ENCODE peak calls at places on chromosomes 3 and 15, in four cellular contexts. U is WERI-Rb-1, C is HCT116, N is ascending aorta. X is an unnamed sample. For H3K27me3, the result is how much of the 10 kb centered on the place peaks cover.

GRCh38 chr3:197367081-197367780 is 68.8 kb upstream of the DLG1 start:
- DNase-seq in U (peak), C (no peak), N (peak), X (no peak)

GRCh38 chr3:50138266-50139230 is 16.6 kb upstream of the SEMA3F start:
- DNase-seq in U (peak), N (no peak), C (no peak), X (no peak)

GRCh38 chr3:135326851-135327250 is 531.8 kb downstream of the EPHB1 start:
- DNase-seq in N (no peak), C (no peak), U (no peak), X (no peak)

GRCh38 chr3:156826896-156827882 is 1.0 kb downstream of the LEKR1 start:
- DNase-seq in N (no peak), U (no peak), C (no peak), X (no peak)

GRCh38 chr3:152121292-152121654 is 147.5 kb upstream of the MBNL1 start:
- DNase-seq in U (no peak), C (no peak), N (no peak), X (no peak)

GRCh38 chr3:66656608-66657007 is 155.8 kb upstream of the LRIG1 start:
- DNase-seq in C (no peak), U (no peak), N (no peak), X (no peak)

GRCh38 chr3:143120716-143121239 is 1.2 kb downstream of the CHST2 start:
- DNase-seq in C (no peak), U (peak), N (peak), X (no peak)

GRCh38 chr15:43212299-43212698 is 8.5 kb downstream of the EPB42 start:
- DNase-seq in U (no peak), N (peak), C (no peak), X (no peak)

GRCh38 chr3:146496726-146497125 is 27.4 kb upstream of the PLSCR2 start:
- DNase-seq in C (no peak), N (no peak), U (no peak), X (no peak)

GRCh38 chr15:96349933-96350292 is 19.4 kb downstream of the NR2F2 start:
- DNase-seq in C (no peak), U (no peak), N (no peak), X (no peak)
- H3K4me3 ChIP-seq in C (no peak), U (no peak), N (no peak), X (no peak)

DNA sequence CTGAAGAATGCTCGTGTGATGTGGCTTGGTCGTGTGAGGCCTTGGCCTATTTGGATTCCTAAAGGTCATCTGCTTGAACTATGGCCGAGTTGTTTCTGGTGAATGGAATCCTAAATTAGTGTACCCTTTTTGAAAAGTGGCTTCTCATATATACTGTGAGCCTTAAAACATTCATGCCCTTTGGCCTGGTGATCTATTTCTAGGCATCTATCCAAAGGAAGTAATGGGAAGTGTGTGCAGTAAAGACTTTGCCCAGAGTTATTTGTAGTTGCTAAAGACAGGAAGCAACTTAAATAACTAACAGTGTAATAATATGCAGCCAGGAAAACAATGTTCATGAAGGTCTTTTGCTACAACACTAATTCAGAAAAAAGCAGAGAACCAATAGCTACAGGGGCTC is 3.0 kb downstream of the DGKG start:
- DNase-seq in N (no peak), U (no peak), C (no peak), X (no peak)
- H3K27me3 ChIP-seq in N (under half), U (under half), C (under half), X (under half)

DNA sequence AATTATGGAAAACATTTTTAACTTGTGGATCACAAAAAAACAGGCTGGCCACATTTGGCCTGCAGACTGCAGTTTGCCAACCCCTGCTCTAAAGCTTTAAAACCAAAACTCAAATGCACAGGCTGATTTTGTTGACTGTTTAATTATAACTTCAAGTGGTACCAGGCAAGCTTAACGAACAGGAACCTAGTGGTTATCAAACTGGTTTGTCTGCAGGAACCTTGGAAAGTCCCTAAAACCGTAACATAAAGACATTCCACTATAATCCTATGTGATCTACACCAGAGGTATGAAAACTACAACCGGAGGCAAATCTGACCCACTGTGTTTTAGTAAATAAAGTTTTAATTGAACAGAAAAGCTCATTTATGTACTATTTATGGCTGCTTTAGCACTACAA is 52.4 kb downstream of the TBL1XR1 start:
- DNase-seq in N (no peak), U (no peak), C (no peak), X (no peak)
- H3K4me3 ChIP-seq in N (no peak), U (no peak), C (no peak), X (no peak)

GRCh38 chr3:9035473-9035872 is 72.2 kb upstream of the RAD18 start:
- DNase-seq in C (no peak), U (no peak), N (no peak), X (no peak)
- H3K27me3 ChIP-seq in C (under half), U (under half), N (under half), X (under half)

GRCh38 chr15:91861223-91861622 is 7.7 kb downstream of the SLCO3A1 start:
- DNase-seq in C (no peak), N (peak), U (no peak), X (no peak)
- H3K4me3 ChIP-seq in C (no peak), N (no peak), U (no peak), X (no peak)